ENCODE peak calls at places on chromosome 6, in seven cellular contexts. N is neural crest cell; E is NCI-H1092; R is nephron progenitor cell; Q is stimulated activated CD4-positive, alpha-beta T cell treated with anti-CD3 and anti-CD28 coated beads, Interleukin-4, amount 100 ng/mL, for 1 hour; O is T-helper 17 cell; B is WTC11. T is an unnamed sample.

GRCh38 chr6:127019828-127020227 is 98.6 kb upstream of the RSPO3 start:
- DNase-seq in N (no peak), E (no peak), Q (no peak), O (no peak), B (no peak), R (no peak), T (no peak)

GRCh38 chr6:111666812-111667211 is 61.1 kb upstream of the TRAF3IP2 start:
- DNase-seq in B (no peak), E (no peak), N (no peak), Q (no peak), O (no peak), R (no peak), T (no peak)

GRCh38 chr6:167588181-167588919 is 238.4 kb upstream of the AFDN start:
- DNase-seq in O (no peak), E (no peak), R (no peak), N (no peak), Q (no peak), B (no peak), T (peak)

GRCh38 chr6:41942045-41942851 is 640 bp upstream of the CCND3 start:
- DNase-seq in B (no peak), R (no peak), N (no peak), O (no peak), Q (no peak), E (no peak), T (no peak)

GRCh38 chr6:12286381-12287132 is 3.6 kb upstream of the EDN1 start:
- DNase-seq in B (no peak), E (no peak), N (no peak), Q (no peak), R (no peak), O (no peak), T (no peak)

GRCh38 chr6:139834232-139834631 is 459.8 kb upstream of the CITED2 start:
- DNase-seq in E (no peak), R (no peak), B (no peak), Q (no peak), N (no peak), O (no peak), T (no peak)

GRCh38 chr6:8905647-8906231 is 470.4 kb upstream of the SLC35B3 start:
- DNase-seq in E (no peak), B (no peak), N (no peak), Q (no peak), R (no peak), O (no peak), T (no peak)

GRCh38 chr6:29723666-29724588 is 693 bp downstream of the HLA-F start:
- DNase-seq in O (peak), N (no peak), Q (peak), R (peak), E (no peak), B (peak), T (no peak)

GRCh38 chr6:148440021-148440420 is 97.4 kb downstream of the SASH1 start:
- DNase-seq in E (no peak), Q (no peak), R (no peak), N (no peak), B (no peak), O (no peak), T (no peak)

GRCh38 chr6:57013501-57013900 is 33.0 kb upstream of the KIAA1586 start:
- DNase-seq in O (no peak), B (no peak), N (no peak), E (no peak), R (no peak), Q (no peak), T (peak)

GRCh38 chr6:31945507-31946369 is at the start of gene CFB:
- DNase-seq in B (peak), N (no peak), O (no peak), R (no peak), Q (no peak), E (no peak), T (no peak)

GRCh38 chr6:112027942-112028674 is 25.8 kb upstream of the CCN6 start:
- DNase-seq in N (no peak), R (no peak), B (no peak), O (peak), Q (no peak), E (no peak), T (no peak)

GRCh38 chr6:46113370-46113769 is 16.4 kb upstream of the ENPP4 start:
- DNase-seq in R (no peak), N (no peak), Q (no peak), E (no peak), O (no peak), B (peak), T (no peak)

GRCh38 chr6:88629838-88630462 is 333.5 kb downstream of the RNGTT start:
- DNase-seq in N (no peak), B (peak), O (no peak), Q (no peak), R (no peak), E (peak), T (no peak)

T was measured in COLO829.